ENCODE peak calls at places on chromosomes 16 and 17, in six cellular contexts. One of them, this sample, is unnamed.

GRCh38 chr16:69490707-69491324 is 66.4 kb downstream of the CYB5B start:
- DNase-seq in NB4: no peak
- DNase-seq in K562: no peak
- DNase-seq in HepG2: no peak
- DNase-seq in GM12878: no peak
- DNase-seq in A549: no peak
- DNase-seq in this sample: no peak

GRCh38 chr17:81712468-81713003 is 452 bp downstream of the SLC25A10 start:
- DNase-seq in GM12878: no peak
- DNase-seq in K562: peak
- DNase-seq in A549: peak
- DNase-seq in HepG2: peak
- DNase-seq in NB4: peak
- DNase-seq in this sample: no peak

GRCh38 chr16:3143598-3144330 is 8.9 kb downstream of the ZNF213 start:
- DNase-seq in GM12878: no peak
- DNase-seq in A549: no peak
- DNase-seq in K562: no peak
- DNase-seq in NB4: no peak
- DNase-seq in HepG2: no peak
- DNase-seq in this sample: no peak

GRCh38 chr17:71224824-71225575 is 895.8 kb upstream of the SOX9 start:
- DNase-seq in A549: no peak
- DNase-seq in HepG2: no peak
- DNase-seq in K562: no peak
- DNase-seq in GM12878: no peak
- DNase-seq in NB4: no peak
- DNase-seq in this sample: no peak

GRCh38 chr17:39765766-39766165 is 28.0 kb downstream of the GRB7 start:
- DNase-seq in A549: no peak
- DNase-seq in GM12878: no peak
- DNase-seq in K562: no peak
- DNase-seq in NB4: no peak
- DNase-seq in HepG2: no peak
- DNase-seq in this sample: no peak

GRCh38 chr17:58671969-58672368 is 19.9 kb downstream of the TEX14 start:
- DNase-seq in GM12878: no peak
- DNase-seq in A549: no peak
- DNase-seq in K562: no peak
- DNase-seq in NB4: no peak
- DNase-seq in HepG2: no peak
- DNase-seq in this sample: no peak

GRCh38 chr17:63550816-63551639 is 751 bp downstream of the DCAF7 start:
- DNase-seq in K562: peak
- DNase-seq in HepG2: peak
- DNase-seq in GM12878: no peak
- DNase-seq in A549: peak
- DNase-seq in NB4: peak
- DNase-seq in this sample: peak

GRCh38 chr17:22265807-22266206 is 573.5 kb downstream of the KCNJ18 start:
- DNase-seq in NB4: no peak
- DNase-seq in A549: no peak
- DNase-seq in GM12878: no peak
- DNase-seq in HepG2: no peak
- DNase-seq in K562: no peak
- DNase-seq in this sample: no peak

GRCh38 chr16:73572135-73572534 is 524.2 kb upstream of the ZFHX3 start:
- DNase-seq in GM12878: no peak
- DNase-seq in NB4: no peak
- DNase-seq in A549: peak
- DNase-seq in HepG2: no peak
- DNase-seq in K562: no peak
- DNase-seq in this sample: no peak

GRCh38 chr16:30527635-30528178 is 1.3 kb upstream of the ZNF768 start:
- DNase-seq in K562: no peak
- DNase-seq in A549: no peak
- DNase-seq in HepG2: no peak
- DNase-seq in NB4: peak
- DNase-seq in GM12878: peak
- DNase-seq in this sample: no peak

GRCh38 chr17:57107498-57108101 is 22.6 kb downstream of the AKAP1 start:
- DNase-seq in HepG2: peak
- DNase-seq in K562: peak
- DNase-seq in GM12878: no peak
- DNase-seq in A549: peak
- DNase-seq in NB4: peak
- DNase-seq in this sample: no peak

GRCh38 chr17:40480501-40481003 is 20.9 kb downstream of the TNS4 start:
- DNase-seq in K562: no peak
- DNase-seq in HepG2: peak
- DNase-seq in A549: peak
- DNase-seq in NB4: peak
- DNase-seq in GM12878: peak
- DNase-seq in this sample: no peak

GRCh38 chr17:18219016-18219415 is 6.4 kb upstream of the LLGL1 start:
- DNase-seq in HepG2: no peak
- DNase-seq in NB4: no peak
- DNase-seq in A549: no peak
- DNase-seq in K562: no peak
- DNase-seq in GM12878: no peak
- DNase-seq in this sample: peak

GRCh38 chr17:76053230-76054111 is 18.8 kb downstream of the SRP68 start:
- DNase-seq in GM12878: no peak
- DNase-seq in NB4: peak
- DNase-seq in A549: peak
- DNase-seq in K562: no peak
- DNase-seq in HepG2: no peak
- DNase-seq in this sample: peak

GRCh38 chr17:73767696-73768095 is 123.5 kb upstream of the SDK2 start:
- DNase-seq in HepG2: no peak
- DNase-seq in A549: no peak
- DNase-seq in GM12878: no peak
- DNase-seq in NB4: no peak
- DNase-seq in K562: no peak
- DNase-seq in this sample: no peak

GRCh38 chr16:21026846-21027245 is 123.8 kb downstream of the DNAH3 start:
- DNase-seq in A549: no peak
- DNase-seq in NB4: no peak
- DNase-seq in HepG2: no peak
- DNase-seq in K562: no peak
- DNase-seq in GM12878: no peak
- DNase-seq in this sample: no peak

GRCh38 chr17:69141802-69142472 is at the start of gene ABCA6:
- DNase-seq in A549: no peak
- DNase-seq in GM12878: no peak
- DNase-seq in HepG2: no peak
- DNase-seq in NB4: no peak
- DNase-seq in K562: no peak
- DNase-seq in this sample: peak

GRCh38 chr16:28826141-28826540 is 3.3 kb downstream of the ATXN2L start:
- DNase-seq in GM12878: no peak
- DNase-seq in HepG2: no peak
- DNase-seq in K562: no peak
- DNase-seq in NB4: no peak
- DNase-seq in A549: peak
- DNase-seq in this sample: no peak
- TF ChIP-seq CTCF in GM12878: no peak
- TF ChIP-seq CTCF in HepG2: peak
- TF ChIP-seq CTCF in K562: peak
- TF ChIP-seq CTCF in NB4: no peak
- TF ChIP-seq CTCF in A549: peak
- TF ChIP-seq CTCF in this sample: no peak

DNA sequence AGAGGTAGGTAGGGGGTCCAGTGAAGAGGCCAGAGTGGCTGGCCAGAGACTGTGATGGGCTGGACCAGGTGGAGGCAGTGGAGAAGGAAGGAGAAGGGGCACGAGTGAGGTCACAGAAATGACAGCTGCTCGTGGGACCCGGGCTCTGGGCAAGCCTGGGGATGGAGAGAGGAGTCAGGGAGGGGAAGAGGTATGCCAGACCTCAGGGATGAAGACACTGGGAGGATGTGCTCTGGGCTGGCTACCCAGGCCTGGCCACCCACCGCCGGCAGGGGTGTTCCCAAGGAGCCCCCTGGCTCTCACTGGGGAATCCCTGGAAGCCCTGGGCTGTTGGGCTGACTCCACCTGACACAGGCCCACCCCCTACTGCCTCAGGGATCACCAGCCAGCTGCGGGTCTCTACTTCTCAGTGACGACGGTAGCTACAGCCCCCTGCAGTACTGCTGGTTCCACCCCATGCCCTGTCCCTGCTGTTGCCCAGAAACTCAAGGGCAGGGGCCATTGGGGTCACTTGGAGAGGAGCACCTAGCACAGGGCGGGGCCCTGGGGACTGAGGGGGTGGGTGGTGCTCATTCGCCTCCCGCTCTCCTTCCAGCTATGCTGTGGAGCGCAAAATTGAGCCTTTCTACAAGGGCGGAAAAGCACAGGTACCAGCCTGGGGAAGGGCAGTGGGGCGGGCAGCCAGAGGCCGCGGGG is 1.8 kb downstream of the TBL3 start:
- DNase-seq in HepG2: no peak
- DNase-seq in K562: no peak
- DNase-seq in A549: no peak
- DNase-seq in GM12878: no peak
- DNase-seq in NB4: no peak
- DNase-seq in this sample: no peak
- TF ChIP-seq MYC in HepG2: no peak
- TF ChIP-seq MYC in K562: no peak
- TF ChIP-seq MYC in A549: no peak
- TF ChIP-seq MYC in GM12878: no peak
- TF ChIP-seq MYC in NB4: no peak
- TF ChIP-seq MYC in this sample: no peak

GRCh38 chr17:79301469-79301868 is 226.8 kb downstream of the ENGASE start:
- DNase-seq in GM12878: no peak
- DNase-seq in A549: no peak
- DNase-seq in HepG2: no peak
- DNase-seq in K562: peak
- DNase-seq in NB4: no peak
- DNase-seq in this sample: no peak
- TF ChIP-seq CTCF in GM12878: no peak
- TF ChIP-seq CTCF in A549: no peak
- TF ChIP-seq CTCF in HepG2: no peak
- TF ChIP-seq CTCF in K562: peak
- TF ChIP-seq CTCF in NB4: no peak
- TF ChIP-seq CTCF in this sample: no peak

GRCh38 chr16:50709980-50710379 is 16.6 kb downstream of the NOD2 start:
- DNase-seq in GM12878: no peak
- DNase-seq in K562: no peak
- DNase-seq in NB4: no peak
- DNase-seq in HepG2: no peak
- DNase-seq in A549: no peak
- DNase-seq in this sample: no peak

GRCh38 chr16:50712568-50712914 is 19.1 kb downstream of the NOD2 start:
- DNase-seq in A549: no peak
- DNase-seq in K562: no peak
- DNase-seq in HepG2: no peak
- DNase-seq in GM12878: no peak
- DNase-seq in NB4: peak
- DNase-seq in this sample: no peak

GRCh38 chr16:50709061-50709695 is 15.8 kb downstream of the NOD2 start:
- DNase-seq in NB4: peak
- DNase-seq in A549: no peak
- DNase-seq in HepG2: no peak
- DNase-seq in GM12878: no peak
- DNase-seq in K562: no peak
- DNase-seq in this sample: no peak

GRCh38 chr16:50711040-50711439 is 17.6 kb downstream of the NOD2 start:
- DNase-seq in GM12878: no peak
- DNase-seq in K562: no peak
- DNase-seq in A549: no peak
- DNase-seq in NB4: no peak
- DNase-seq in HepG2: no peak
- DNase-seq in this sample: no peak

DNA sequence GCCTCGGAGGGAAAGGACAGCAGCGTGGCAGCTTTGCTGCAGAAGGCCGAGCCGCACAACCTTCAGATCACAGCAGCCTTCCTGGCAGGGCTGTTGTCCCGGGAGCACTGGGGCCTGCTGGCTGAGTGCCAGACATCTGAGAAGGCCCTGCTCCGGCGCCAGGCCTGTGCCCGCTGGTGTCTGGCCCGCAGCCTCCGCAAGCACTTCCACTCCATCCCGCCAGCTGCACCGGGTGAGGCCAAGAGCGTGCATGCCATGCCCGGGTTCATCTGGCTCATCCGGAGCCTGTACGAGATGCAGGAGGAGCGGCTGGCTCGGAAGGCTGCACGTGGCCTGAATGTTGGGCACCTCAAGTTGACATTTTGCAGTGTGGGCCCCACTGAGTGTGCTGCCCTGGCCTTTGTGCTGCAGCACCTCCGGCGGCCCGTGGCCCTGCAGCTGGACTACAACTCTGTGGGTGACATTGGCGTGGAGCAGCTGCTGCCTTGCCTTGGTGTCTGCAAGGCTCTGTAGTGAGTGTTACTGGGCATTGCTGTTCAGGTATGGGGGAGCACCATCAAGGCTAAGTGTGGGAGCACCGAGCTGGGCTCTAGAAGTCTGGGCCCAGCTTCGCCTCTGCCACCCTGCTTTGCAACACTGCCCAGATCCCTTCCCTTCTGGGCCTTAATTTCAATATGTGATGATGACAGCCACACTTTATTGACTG is 18.6 kb downstream of the NOD2 start:
- DNase-seq in GM12878: no peak
- DNase-seq in A549: no peak
- DNase-seq in K562: no peak
- DNase-seq in NB4: no peak
- DNase-seq in HepG2: no peak
- DNase-seq in this sample: no peak
- TF ChIP-seq MYC in GM12878: no peak
- TF ChIP-seq MYC in A549: no peak
- TF ChIP-seq MYC in K562: no peak
- TF ChIP-seq MYC in NB4: no peak
- TF ChIP-seq MYC in HepG2: no peak
- TF ChIP-seq MYC in this sample: no peak

DNA sequence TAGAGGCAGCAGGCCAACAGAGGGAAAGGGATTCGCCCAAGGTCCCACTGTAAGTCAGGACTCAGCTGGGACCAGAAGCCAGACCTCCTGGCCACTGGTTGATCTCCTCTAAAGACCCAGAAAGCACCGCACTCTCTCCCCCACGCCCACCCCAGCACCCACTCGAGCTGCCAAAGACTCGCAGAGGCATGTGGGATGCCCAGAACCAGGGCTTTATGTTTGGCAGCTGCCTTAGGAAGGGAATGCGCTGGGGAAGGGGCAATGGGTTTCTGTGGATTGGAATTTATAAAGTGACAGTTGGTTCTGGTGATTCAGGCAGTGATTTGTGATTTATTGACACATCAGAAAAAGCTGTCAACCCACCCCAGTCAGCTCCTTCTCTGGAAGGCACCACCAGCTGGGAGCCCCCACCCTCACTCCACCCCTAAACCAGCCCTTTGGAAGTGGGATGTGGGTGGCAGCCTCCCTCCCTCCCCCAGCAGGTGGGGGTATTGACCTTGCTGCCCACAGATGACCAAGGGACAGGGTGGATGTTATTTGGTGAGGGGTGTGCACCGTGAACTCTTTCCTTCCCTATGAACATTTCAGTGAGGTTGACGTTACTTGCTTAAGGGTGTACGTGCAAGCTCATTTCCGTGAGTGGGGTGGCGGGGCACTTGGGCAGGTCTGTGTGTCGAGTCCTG is 76.6 kb upstream of the DNAJA2 start:
- DNase-seq in K562: no peak
- DNase-seq in GM12878: no peak
- DNase-seq in NB4: no peak
- DNase-seq in HepG2: no peak
- DNase-seq in A549: no peak
- DNase-seq in this sample: no peak
- TF ChIP-seq CTCF in K562: peak
- TF ChIP-seq CTCF in GM12878: peak
- TF ChIP-seq CTCF in NB4: no peak
- TF ChIP-seq CTCF in HepG2: peak
- TF ChIP-seq CTCF in A549: no peak
- TF ChIP-seq CTCF in this sample: no peak

GRCh38 chr16:66878067-66878466 is 2.2 kb upstream of the PDP2 start:
- DNase-seq in GM12878: no peak
- DNase-seq in NB4: peak
- DNase-seq in HepG2: no peak
- DNase-seq in A549: no peak
- DNase-seq in K562: no peak
- DNase-seq in this sample: no peak
- TF ChIP-seq MYC in GM12878: no peak
- TF ChIP-seq MYC in NB4: no peak
- TF ChIP-seq MYC in HepG2: no peak
- TF ChIP-seq MYC in A549: no peak
- TF ChIP-seq MYC in K562: no peak
- TF ChIP-seq MYC in this sample: no peak